ENCODE peak calls at places on chromosome 12, in seven cellular contexts. F is brain microvascular endothelial cell, T is esophagus squamous epithelium, V is cardiac fibroblast, O is tibial nerve, G is foreskin fibroblast, L is PC-3. K is an unnamed sample.

GRCh38 chr12:92124708-92125067 is 21.0 kb downstream of the BTG1 start:
- DNase-seq in F (no peak), T (no peak), V (no peak), O (no peak), G (no peak), L (no peak), K (no peak)

GRCh38 chr12:5856692-5857091 is 88.4 kb downstream of the ANO2 start:
- DNase-seq in F (no peak), T (no peak), V (no peak), O (no peak), G (no peak), L (no peak), K (no peak)

GRCh38 chr12:39619316-39619659 is 315 bp downstream of the ABCD2 start:
- DNase-seq in F (no peak), T (no peak), V (no peak), O (no peak), G (no peak), L (no peak), K (peak; percentile 67)

GRCh38 chr12:92899388-92900001 is 29.6 kb downstream of the EEA1 start:
- DNase-seq in F (peak; percentile 98), T (no peak), V (peak; percentile 99), O (peak; percentile 63), G (peak; percentile 98), L (peak; percentile 98), K (no peak)

GRCh38 chr12:125203145-125203765 is 138.0 kb downstream of the AACS start:
- DNase-seq in F (no peak), T (no peak), V (peak; percentile 26), O (no peak), G (peak; percentile 18), L (peak; percentile 58), K (no peak)

GRCh38 chr12:49703647-49704137 is 3.5 kb downstream of the FMNL3 start:
- DNase-seq in F (peak; percentile 89), T (no peak), V (peak; percentile 83), O (no peak), G (peak; percentile 68), L (no peak), K (peak; percentile 87)

GRCh38 chr12:93741741-93742085 is 64.5 kb downstream of the CRADD start:
- DNase-seq in F (no peak), T (no peak), V (no peak), O (no peak), G (peak; percentile 33), L (peak; percentile 45), K (no peak)

GRCh38 chr12:57221169-57221917 is 4.7 kb downstream of the NXPH4 start:
- DNase-seq in F (no peak), T (no peak), V (no peak), O (no peak), G (no peak), L (no peak), K (no peak)

GRCh38 chr12:49904601-49905000 is 901 bp upstream of the FAIM2 start:
- DNase-seq in F (no peak), T (no peak), V (no peak), O (no peak), G (no peak), L (no peak), K (no peak)

GRCh38 chr12:75560167-75560566 is 48.8 kb upstream of the KRR1 start:
- DNase-seq in F (peak; percentile 17), T (no peak), V (peak; percentile 76), O (no peak), G (peak; percentile 51), L (peak; percentile 63), K (no peak)

GRCh38 chr12:132603240-132604107 is 6.9 kb downstream of the LRCOL1 start:
- DNase-seq in F (no peak), T (no peak), V (no peak), O (no peak), G (no peak), L (no peak), K (no peak)

GRCh38 chr12:62720661-62721330 is 214.2 kb downstream of the PPM1H start:
- DNase-seq in F (no peak), T (no peak), V (peak; percentile 73), O (peak; percentile 37), G (peak; percentile 89), L (peak; percentile 48), K (no peak)

GRCh38 chr12:79454338-79454777 is 236.4 kb downstream of the PAWR start:
- DNase-seq in F (peak; percentile 61), T (no peak), V (peak; percentile 71), O (no peak), G (peak; percentile 71), L (peak; percentile 53), K (no peak)

GRCh38 chr12:10554971-10555481 is 49.3 kb downstream of the EIF2S3B start:
- DNase-seq in F (no peak), T (no peak), V (no peak), O (no peak), G (no peak), L (no peak), K (no peak)

GRCh38 chr12:56029666-56030293 is 8.9 kb downstream of the IKZF4 start:
- DNase-seq in F (peak; percentile 43), T (no peak), V (peak; percentile 74), O (no peak), G (peak; percentile 85), L (peak; percentile 59), K (peak; percentile 63)

GRCh38 chr12:98820005-98820404 is 174.9 kb downstream of the APAF1 start:
- DNase-seq in F (no peak), T (no peak), V (no peak), O (no peak), G (no peak), L (no peak), K (no peak)

GRCh38 chr12:12433203-12433731 is 76.4 kb downstream of the BORCS5 start:
- DNase-seq in F (no peak), T (no peak), V (no peak), O (no peak), G (no peak), L (no peak), K (no peak)

GRCh38 chr12:127108360-127109215 is 1158.4 kb upstream of the TMEM132C start:
- DNase-seq in F (peak; percentile 76), T (no peak), V (peak; percentile 86), O (peak; percentile 18), G (peak; percentile 88), L (peak; percentile 87), K (peak; percentile 69)

GRCh38 chr12:62865860-62866407 is 69.0 kb downstream of the PPM1H start:
- DNase-seq in F (peak; percentile 34), T (no peak), V (peak; percentile 34), O (no peak), G (peak; percentile 31), L (no peak), K (no peak)

GRCh38 chr12:64675795-64676194 is 65.5 kb downstream of the RASSF3 start:
- DNase-seq in F (peak; percentile 28), T (no peak), V (peak; percentile 54), O (no peak), G (peak; percentile 50), L (peak; percentile 30), K (no peak)

GRCh38 chr12:91882910-91883309 is 262.7 kb downstream of the BTG1 start:
- DNase-seq in F (no peak), T (no peak), V (no peak), O (no peak), G (no peak), L (no peak), K (no peak)

GRCh38 chr12:4107436-4107878 is 166.1 kb upstream of the CCND2 start:
- DNase-seq in F (peak; percentile 66), T (no peak), V (peak; percentile 62), O (no peak), G (peak; percentile 65), L (peak; percentile 37), K (peak; percentile 90)

GRCh38 chr12:119036878-119037493 is 55.6 kb downstream of the SRRM4 start:
- DNase-seq in F (peak; percentile 6), T (no peak), V (peak; percentile 12), O (no peak), G (no peak), L (peak; percentile 39), K (peak; percentile 34)

GRCh38 chr12:27008070-27008469 is 6.1 kb downstream of the TM7SF3 start:
- DNase-seq in F (no peak), T (no peak), V (no peak), O (no peak), G (no peak), L (no peak), K (no peak)

GRCh38 chr12:33438890-33439586 is 581 bp downstream of the SYT10 start:
- DNase-seq in F (no peak), T (no peak), V (peak; percentile 42), O (no peak), G (peak; percentile 19), L (no peak), K (no peak)

GRCh38 chr12:33439587-33440011 is at the start of gene SYT10:
- DNase-seq in F (no peak), T (no peak), V (no peak), O (no peak), G (peak; percentile 7), L (no peak), K (no peak)

GRCh38 chr12:33440477-33440876 is 858 bp upstream of the SYT10 start:
- DNase-seq in F (no peak), T (no peak), V (no peak), O (no peak), G (no peak), L (no peak), K (no peak)

GRCh38 chr12:33438025-33438772 is 1.4 kb downstream of the SYT10 start:
- DNase-seq in F (no peak), T (no peak), V (no peak), O (no peak), G (no peak), L (no peak), K (no peak)

GRCh38 chr12:33437598-33437997 is 2.0 kb downstream of the SYT10 start:
- DNase-seq in F (no peak), T (no peak), V (no peak), O (no peak), G (no peak), L (no peak), K (no peak)
- H3K4me3 ChIP-seq in F (no peak overlapping the region), T (no peak overlapping the region), V (no peak overlapping the region), O (peak overlapping the region; percentile 62), G (no peak overlapping the region), L (no peak overlapping the region), K (no peak overlapping the region)

GRCh38 chr12:70948236-70948975 is 27.9 kb upstream of the PTPRR start:
- DNase-seq in F (no peak), T (no peak), V (peak; percentile 24), O (no peak), G (no peak), L (no peak), K (no peak)

DNA sequence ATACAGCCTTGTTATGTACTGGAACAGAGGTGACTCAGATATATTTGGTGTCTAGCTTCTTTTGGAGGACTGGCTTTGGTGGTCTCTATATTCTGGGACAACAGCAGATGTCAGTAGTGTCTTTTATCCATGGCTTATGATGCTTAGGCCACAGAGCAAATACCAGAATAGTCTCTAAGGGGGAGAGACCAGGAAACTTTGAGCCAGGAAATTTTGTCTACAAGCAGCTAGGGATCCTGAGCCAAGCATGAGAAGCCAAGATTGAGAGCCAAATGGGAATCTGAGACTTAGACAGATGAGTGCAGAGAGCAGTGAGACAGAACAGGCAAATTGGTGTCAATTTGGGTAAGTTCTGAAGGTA is 28.4 kb upstream of the PTPRR start:
- DNase-seq in F (no peak), T (no peak), V (no peak), O (no peak), G (peak; percentile 4), L (no peak), K (no peak)
- TF ChIP-seq CTCF in F (no peak), T (no peak), V (no peak), O (no peak), G (no peak), L (no peak), K (no peak)

GRCh38 chr12:110923692-110924334 is 3.4 kb upstream of the MYL2 start:
- DNase-seq in F (no peak), T (no peak), V (no peak), O (no peak), G (no peak), L (no peak), K (no peak)
- H3K4me3 ChIP-seq in F (no peak overlapping the region), T (no peak overlapping the region), V (no peak overlapping the region), O (no peak overlapping the region), G (no peak overlapping the region), L (no peak overlapping the region), K (no peak overlapping the region)

GRCh38 chr12:121404734-121405133 is 4.8 kb downstream of the RNF34 start:
- DNase-seq in F (no peak), T (no peak), V (peak; percentile 17), O (no peak), G (no peak), L (peak; percentile 35), K (no peak)
- TF ChIP-seq CTCF in F (no peak), T (no peak), V (no peak), O (no peak), G (no peak), L (no peak), K (no peak)

K was measured in GM12865.